ENCODE peak calls at places on chromosome 5, in seven cellular contexts. Y, D, H, R, X, U and S are unnamed samples.

GRCh38 chr5:159123700-159124099 is 24.0 kb upstream of the EBF1 start:
- DNase-seq in Y (no peak), D (no peak), H (no peak), R (no peak), X (no peak), U (no peak), S (no peak)

GRCh38 chr5:53373420-53374188 is 106.8 kb upstream of the FST start:
- DNase-seq in Y (no peak), D (no peak), H (peak), R (no peak), X (peak), U (no peak), S (no peak)

GRCh38 chr5:10533218-10533617 is 30.7 kb upstream of the ANKRD33B start:
- DNase-seq in Y (no peak), D (peak), H (no peak), R (no peak), X (no peak), U (no peak), S (no peak)

GRCh38 chr5:140134277-140134935 is 8.7 kb downstream of the IGIP start:
- DNase-seq in Y (no peak), D (no peak), H (no peak), R (no peak), X (no peak), U (no peak), S (no peak)

GRCh38 chr5:139658501-139658927 is 10.4 kb downstream of the CXXC5 start:
- DNase-seq in Y (peak), D (no peak), H (peak), R (no peak), X (peak), U (no peak), S (peak)

GRCh38 chr5:154753792-154754191 is 1.4 kb upstream of the LARP1 start:
- DNase-seq in Y (peak), D (peak), H (peak), R (no peak), X (peak), U (no peak), S (peak)

GRCh38 chr5:74124826-74125225 is 498.8 kb downstream of the ARHGEF28 start:
- DNase-seq in Y (no peak), D (no peak), H (no peak), R (no peak), X (no peak), U (no peak), S (no peak)

GRCh38 chr5:994272-994607 is 14.4 kb upstream of the NKD2 start:
- DNase-seq in Y (peak), D (no peak), H (no peak), R (no peak), X (no peak), U (no peak), S (no peak)

GRCh38 chr5:53482717-53483638 is 2.5 kb downstream of the FST start:
- DNase-seq in Y (peak), D (peak), H (peak), R (peak), X (peak), U (no peak), S (peak)

GRCh38 chr5:174222891-174223290 is 177.4 kb downstream of the NSG2 start:
- DNase-seq in Y (no peak), D (no peak), H (no peak), R (no peak), X (no peak), U (no peak), S (no peak)

GRCh38 chr5:115962565-115963402 is 509 bp downstream of the LVRN start:
- DNase-seq in Y (peak), D (peak), H (no peak), R (peak), X (no peak), U (no peak), S (no peak)

GRCh38 chr5:78639811-78640210 is 8.8 kb downstream of the LHFPL2 start:
- DNase-seq in Y (no peak), D (no peak), H (no peak), R (no peak), X (peak), U (no peak), S (no peak)

GRCh38 chr5:78638973-78639669 is 9.5 kb downstream of the LHFPL2 start:
- DNase-seq in Y (no peak), D (no peak), H (no peak), R (no peak), X (no peak), U (no peak), S (no peak)

GRCh38 chr5:78640622-78641021 is 8.0 kb downstream of the LHFPL2 start:
- DNase-seq in Y (no peak), D (no peak), H (peak), R (no peak), X (peak), U (no peak), S (peak)

GRCh38 chr5:78642701-78643100 is 5.9 kb downstream of the LHFPL2 start:
- DNase-seq in Y (no peak), D (no peak), H (no peak), R (no peak), X (no peak), U (no peak), S (no peak)

GRCh38 chr5:78641060-78641474 is 7.5 kb downstream of the LHFPL2 start:
- DNase-seq in Y (no peak), D (no peak), H (no peak), R (no peak), X (no peak), U (no peak), S (no peak)
- H3K4me3 ChIP-seq in Y (no peak), D (no peak), H (no peak), R (no peak), X (no peak), U (no peak), S (no peak)

GRCh38 chr5:168017313-168017712 is 274.1 kb upstream of the WWC1 start:
- DNase-seq in Y (no peak), D (no peak), H (no peak), R (no peak), X (no peak), U (no peak), S (no peak)

GRCh38 chr5:168022761-168023160 is 268.7 kb upstream of the WWC1 start:
- DNase-seq in Y (no peak), D (no peak), H (no peak), R (no peak), X (no peak), U (no peak), S (no peak)

GRCh38 chr5:168023190-168023589 is 268.3 kb upstream of the WWC1 start:
- DNase-seq in Y (no peak), D (no peak), H (peak), R (peak), X (no peak), U (no peak), S (no peak)

GRCh38 chr5:168015506-168015905 is 275.9 kb upstream of the WWC1 start:
- DNase-seq in Y (no peak), D (no peak), H (peak), R (no peak), X (peak), U (no peak), S (peak)

GRCh38 chr5:168020522-168021294 is 270.7 kb upstream of the WWC1 start:
- DNase-seq in Y (no peak), D (no peak), H (no peak), R (no peak), X (peak), U (no peak), S (peak)
- TF ChIP-seq CTCF in Y (peak), D (peak), H (peak), R (no peak), X (peak), U (no peak), S (peak)

GRCh38 chr5:178440163-178440545 is 150.0 kb downstream of the COL23A1 start:
- DNase-seq in Y (no peak), D (no peak), H (no peak), R (no peak), X (no peak), U (no peak), S (no peak)

GRCh38 chr5:178439411-178440162 is 150.6 kb downstream of the COL23A1 start:
- DNase-seq in Y (no peak), D (no peak), H (no peak), R (no peak), X (no peak), U (no peak), S (no peak)

GRCh38 chr5:178442361-178443256 is 147.6 kb downstream of the COL23A1 start:
- DNase-seq in Y (no peak), D (no peak), H (no peak), R (no peak), X (no peak), U (no peak), S (no peak)

GRCh38 chr5:178438746-178439260 is 151.4 kb downstream of the COL23A1 start:
- DNase-seq in Y (no peak), D (no peak), H (no peak), R (no peak), X (no peak), U (no peak), S (no peak)

DNA sequence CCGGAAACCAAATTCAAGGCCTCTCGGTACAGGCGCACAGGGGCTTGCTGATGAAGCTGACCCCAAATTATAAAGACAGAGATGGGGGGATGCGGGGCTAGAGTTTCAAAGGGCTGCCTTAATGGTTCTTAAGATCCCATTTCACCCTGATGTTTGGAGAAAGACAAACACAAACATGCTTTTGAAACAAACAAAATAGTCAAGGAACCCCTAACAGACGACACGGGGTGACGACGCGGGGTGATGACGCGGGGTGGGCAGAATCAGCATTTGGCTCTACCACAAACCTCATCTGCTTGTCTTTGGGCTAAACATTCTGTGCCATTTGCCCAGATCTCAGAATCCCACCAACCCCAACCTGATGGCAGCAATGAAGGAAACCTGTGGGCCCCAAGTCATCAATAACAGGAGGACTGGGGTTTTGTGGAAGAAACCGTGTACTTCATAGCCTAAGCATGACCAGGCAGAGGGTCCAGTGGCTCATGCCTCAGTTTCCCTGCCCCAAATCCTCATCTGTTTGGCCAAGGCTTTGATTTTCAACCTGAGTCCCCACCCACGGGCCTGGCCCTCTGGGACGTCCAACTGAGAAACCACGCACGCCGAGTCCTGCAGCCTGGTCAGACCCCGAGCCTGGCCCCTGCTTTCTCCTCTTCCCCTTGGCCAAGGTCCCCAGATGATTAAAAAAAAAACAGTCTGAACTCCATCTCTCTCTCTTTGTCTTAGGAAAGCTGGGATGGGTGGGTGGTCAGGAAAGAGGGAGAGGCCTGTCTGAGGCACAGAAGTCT is 148.5 kb downstream of the COL23A1 start:
- DNase-seq in Y (peak), D (no peak), H (no peak), R (no peak), X (no peak), U (no peak), S (no peak)
- H3K4me3 ChIP-seq in Y (no peak), D (no peak), H (no peak), R (no peak), X (no peak), U (no peak), S (no peak)

GRCh38 chr5:126801992-126802294 is 25.0 kb downstream of the LMNB1 start:
- DNase-seq in Y (no peak), D (no peak), H (peak), R (no peak), X (peak), U (no peak), S (peak)
- TF ChIP-seq CTCF in Y (peak), D (peak), H (peak), R (peak), X (peak), U (no peak), S (peak)

GRCh38 chr5:88880196-88880595 is 2.8 kb downstream of the MEF2C start:
- DNase-seq in Y (no peak), D (no peak), H (no peak), R (no peak), X (peak), U (no peak), S (no peak)
- H3K4me3 ChIP-seq in Y (peak), D (peak), H (no peak), R (peak), X (peak), U (no peak), S (no peak)

GRCh38 chr5:45795458-45795857 is 99.3 kb upstream of the HCN1 start:
- DNase-seq in Y (no peak), D (no peak), H (no peak), R (no peak), X (no peak), U (no peak), S (no peak)

GRCh38 chr5:45799388-45799787 is 103.2 kb upstream of the HCN1 start:
- DNase-seq in Y (no peak), D (no peak), H (no peak), R (no peak), X (no peak), U (no peak), S (no peak)

GRCh38 chr5:45793638-45794532 is 97.7 kb upstream of the HCN1 start:
- DNase-seq in Y (no peak), D (no peak), H (no peak), R (no peak), X (no peak), U (peak), S (no peak)

GRCh38 chr5:45800331-45800730 is 104.2 kb upstream of the HCN1 start:
- DNase-seq in Y (no peak), D (no peak), H (no peak), R (peak), X (no peak), U (no peak), S (no peak)

GRCh38 chr5:45796959-45797553 is 100.9 kb upstream of the HCN1 start:
- DNase-seq in Y (no peak), D (no peak), H (no peak), R (no peak), X (no peak), U (no peak), S (no peak)
- TF ChIP-seq CTCF in Y (no peak), D (no peak), H (peak), R (no peak), X (no peak), U (peak), S (no peak)

DNA sequence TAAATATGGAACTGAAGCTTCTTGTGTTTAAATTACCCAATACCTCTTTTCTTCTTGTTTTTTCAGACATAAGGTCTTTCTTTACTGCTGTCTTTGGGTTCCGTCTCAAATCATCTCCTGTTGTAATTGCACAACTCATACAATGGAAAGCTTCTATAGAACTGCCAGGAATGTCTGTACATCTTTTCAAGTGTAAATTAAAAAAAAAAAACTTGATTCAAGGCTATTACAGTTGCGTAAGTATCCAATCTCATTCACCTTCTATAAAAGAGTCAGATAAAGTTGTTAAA is 243.5 kb downstream of the ICE1 start:
- DNase-seq in Y (no peak), D (no peak), H (no peak), R (no peak), X (no peak), U (no peak), S (no peak)
- H3K4me3 ChIP-seq in Y (no peak), D (no peak), H (no peak), R (no peak), X (no peak), U (no peak), S (no peak)

GRCh38 chr5:103744159-103744558 is 181.6 kb upstream of the NUDT12 start:
- DNase-seq in Y (no peak), D (no peak), H (peak), R (no peak), X (peak), U (no peak), S (peak)

GRCh38 chr5:103745353-103746065 is 182.9 kb upstream of the NUDT12 start:
- DNase-seq in Y (no peak), D (no peak), H (no peak), R (no peak), X (no peak), U (no peak), S (no peak)

GRCh38 chr5:103741984-103742383 is 179.4 kb upstream of the NUDT12 start:
- DNase-seq in Y (no peak), D (no peak), H (no peak), R (no peak), X (no peak), U (no peak), S (no peak)

GRCh38 chr5:103743455-103743854 is 180.9 kb upstream of the NUDT12 start:
- DNase-seq in Y (no peak), D (no peak), H (no peak), R (no peak), X (no peak), U (no peak), S (no peak)
- TF ChIP-seq CTCF in Y (no peak), D (no peak), H (no peak), R (no peak), X (no peak), U (no peak), S (no peak)

DNA sequence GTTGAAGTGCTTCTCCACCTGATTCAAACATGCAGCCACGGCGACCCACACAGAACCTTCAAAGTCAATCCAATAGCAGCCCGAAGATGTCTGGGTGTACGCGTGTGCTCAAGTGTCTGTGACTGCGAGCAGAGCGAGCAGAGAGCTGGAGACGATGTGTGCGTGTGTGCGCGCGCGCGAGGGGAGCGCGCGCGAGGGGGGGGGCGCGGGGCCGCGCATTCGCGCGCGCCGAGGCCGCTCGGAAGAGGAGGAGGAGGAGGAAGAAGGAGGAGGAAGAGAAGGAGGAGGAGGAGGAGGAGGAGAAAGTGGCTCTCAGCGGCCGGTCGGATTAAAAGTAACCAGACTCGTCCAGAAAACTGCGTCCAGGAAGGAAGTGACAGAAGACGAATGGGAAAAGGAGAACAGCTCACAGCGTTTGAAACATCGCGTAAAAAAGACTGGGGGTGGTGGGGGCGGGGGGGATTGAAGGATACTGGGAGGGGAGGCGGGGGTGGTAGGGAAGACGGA is at the start of gene MEF2C:
- DNase-seq in Y (peak), D (peak), H (peak), R (peak), X (peak), U (peak), S (peak)
- H3K4me3 ChIP-seq in Y (peak), D (peak), H (peak), R (peak), X (peak), U (peak), S (peak)

GRCh38 chr5:32013658-32014057 is 160.5 kb downstream of the GOLPH3 start:
- DNase-seq in Y (no peak), D (no peak), H (no peak), R (no peak), X (no peak), U (no peak), S (no peak)
- TF ChIP-seq CTCF in Y (no peak), D (no peak), H (no peak), R (no peak), X (no peak), U (no peak), S (no peak)